ENCODE peak calls at places on chromosomes 4 and X, in seven cellular contexts. M is thoracic aorta, Y is transverse colon, X is tibial nerve, G is psoas muscle, V is IMR-90, H is choroid plexus epithelial cell. F is an unnamed sample.

GRCh38 chr4:39429476-39430310 is 23.0 kb downstream of the KLB start:
- DNase-seq in Y (no peak), M (no peak), G (no peak), V (no peak), H (no peak), X (no peak), F (no peak)

GRCh38 chr4:184792950-184793555 is 32.7 kb downstream of the ACSL1 start:
- DNase-seq in Y (no peak), M (no peak), H (peak), V (peak), X (no peak), G (no peak), F (peak)

GRCh38 chrX:131366387-131366786 is 77.3 kb upstream of the IGSF1 start:
- DNase-seq in V (no peak), M (no peak), X (no peak), H (no peak), G (no peak), Y (no peak), F (no peak)

GRCh38 chrX:108304210-108304609 is 134.0 kb downstream of the COL4A6 start:
- DNase-seq in H (peak), M (no peak), X (no peak), G (no peak), Y (no peak), V (peak), F (peak)

GRCh38 chr4:173013232-173013932 is 155.2 kb upstream of the GALNT7 start:
- DNase-seq in X (peak), M (no peak), V (peak), H (peak), G (no peak), Y (peak), F (peak)

GRCh38 chr4:79292008-79292407 is 33.9 kb downstream of the NAA11 start:
- DNase-seq in X (no peak), M (no peak), V (no peak), H (no peak), G (no peak), Y (no peak), F (no peak)

GRCh38 chrX:54012830-54013500 is 31.3 kb downstream of the PHF8 start:
- DNase-seq in G (no peak), X (no peak), V (no peak), Y (no peak), H (no peak), M (no peak), F (no peak)

GRCh38 chrX:6810796-6811195 is 275.9 kb upstream of the VCX3A start:
- DNase-seq in X (no peak), M (no peak), Y (no peak), V (no peak), H (no peak), G (no peak), F (no peak)

GRCh38 chr4:2791518-2792395 is 1.1 kb upstream of the SH3BP2 start:
- DNase-seq in Y (peak), M (no peak), V (no peak), X (peak), G (peak), H (no peak), F (no peak)

GRCh38 chrX:82219129-82219528 is 1017.2 kb downstream of the SH3BGRL start:
- DNase-seq in M (no peak), V (no peak), Y (no peak), G (no peak), X (no peak), H (no peak), F (no peak)

GRCh38 chrX:41275661-41276609 is 58.0 kb upstream of the DDX3X start:
- DNase-seq in V (peak), G (peak), X (peak), H (peak), Y (peak), M (no peak), F (peak)

GRCh38 chr4:25427871-25428270 is 50.8 kb downstream of the ANAPC4 start:
- DNase-seq in Y (no peak), X (no peak), M (no peak), H (no peak), V (no peak), G (no peak), F (no peak)

GRCh38 chrX:40144576-40144975 is 46.8 kb upstream of the BCOR start:
- DNase-seq in X (no peak), G (no peak), Y (no peak), M (no peak), H (no peak), V (no peak), F (no peak)

GRCh38 chrX:40142417-40142816 is 44.7 kb upstream of the BCOR start:
- DNase-seq in G (no peak), M (no peak), Y (no peak), V (no peak), H (no peak), X (no peak), F (no peak)

GRCh38 chrX:40143987-40144386 is 46.2 kb upstream of the BCOR start:
- DNase-seq in H (no peak), G (no peak), X (no peak), M (no peak), V (no peak), Y (no peak), F (no peak)

GRCh38 chrX:40143001-40143400 is 45.2 kb upstream of the BCOR start:
- DNase-seq in Y (no peak), M (no peak), X (no peak), V (no peak), H (no peak), G (no peak), F (no peak)

DNA sequence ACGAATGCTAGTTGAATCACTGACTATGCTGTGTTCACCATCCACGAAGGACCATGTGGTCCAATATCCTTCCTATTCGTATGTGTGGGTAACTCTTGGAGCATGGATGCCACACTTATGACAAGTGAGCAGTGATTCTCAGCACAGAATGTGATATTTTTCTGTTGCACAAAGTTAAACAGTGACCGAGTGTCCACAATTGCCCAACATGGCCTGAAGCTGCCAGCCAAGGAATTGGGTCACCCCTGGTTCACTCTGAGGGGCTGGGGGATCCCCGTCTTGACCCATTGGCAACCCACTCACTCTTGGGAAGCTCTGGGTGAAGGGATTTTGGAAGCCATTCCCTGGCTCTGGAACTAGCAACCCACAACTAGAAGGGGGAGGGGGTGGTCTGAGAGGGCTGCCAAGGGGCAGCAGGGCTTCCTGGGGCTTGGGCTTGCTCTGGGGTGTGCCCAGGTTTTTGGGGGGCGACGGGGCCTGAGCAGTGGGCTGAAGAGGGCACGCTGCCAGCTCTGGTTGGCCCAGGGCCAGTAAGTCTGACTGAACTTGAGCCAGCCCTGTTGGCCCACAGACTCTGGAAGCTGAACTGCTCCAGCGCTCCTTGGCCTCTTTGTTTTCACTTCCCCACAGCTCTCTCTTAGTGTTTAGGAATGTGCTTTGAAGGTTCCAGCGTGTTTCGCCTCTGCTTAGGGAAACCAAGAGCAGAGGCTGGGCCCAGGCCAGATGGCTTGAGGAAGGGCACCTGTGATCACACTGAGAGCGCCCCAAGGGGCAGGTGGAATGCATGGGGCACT is 43.1 kb upstream of the BCOR start:
- DNase-seq in V (peak), X (no peak), H (no peak), G (peak), Y (no peak), M (no peak), F (peak)
- H3K4me3 ChIP-seq in V (no peak), X (no peak), H (no peak), G (no peak), Y (no peak), M (no peak), F (no peak)

DNA sequence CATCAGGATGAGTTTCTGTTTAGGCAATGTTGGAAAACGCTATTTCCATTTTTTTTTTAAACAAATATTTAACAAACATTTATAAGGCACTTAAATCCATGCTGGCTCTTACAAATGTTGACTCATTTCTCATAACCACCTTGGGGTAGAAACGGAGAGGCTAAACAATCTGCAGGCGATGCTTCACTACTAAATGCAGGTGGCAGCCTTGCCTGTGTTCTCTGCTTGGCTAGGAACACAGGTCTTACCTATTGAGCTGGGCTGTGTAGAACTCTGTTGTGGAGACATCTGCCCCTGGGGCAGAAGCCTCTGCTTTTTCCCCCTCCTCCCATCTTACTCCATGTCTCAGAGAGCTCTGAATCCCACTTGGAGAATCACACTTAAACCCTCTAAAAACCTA is 1.4 kb upstream of the CXCL1 start:
- DNase-seq in H (peak), Y (peak), G (no peak), X (no peak), M (no peak), V (no peak), F (no peak)
- TF ChIP-seq CTCF in H (peak), Y (no peak), G (no peak), X (no peak), M (no peak), V (no peak), F (no peak)

GRCh38 chr4:986949-987688 is at the start of gene IDUA:
- DNase-seq in H (peak), X (peak), M (no peak), G (peak), V (peak), Y (peak), F (peak)

GRCh38 chr4:986428-986948 is 356 bp upstream of the IDUA start:
- DNase-seq in M (no peak), H (peak), X (no peak), G (no peak), Y (no peak), V (no peak), F (no peak)

GRCh38 chr4:988726-989721 is 2.2 kb downstream of the IDUA start:
- DNase-seq in G (no peak), X (no peak), H (no peak), Y (no peak), V (no peak), M (no peak), F (peak)

GRCh38 chr4:989722-990471 is 3.1 kb downstream of the IDUA start:
- DNase-seq in X (no peak), M (no peak), G (no peak), V (no peak), Y (no peak), H (no peak), F (no peak)

DNA sequence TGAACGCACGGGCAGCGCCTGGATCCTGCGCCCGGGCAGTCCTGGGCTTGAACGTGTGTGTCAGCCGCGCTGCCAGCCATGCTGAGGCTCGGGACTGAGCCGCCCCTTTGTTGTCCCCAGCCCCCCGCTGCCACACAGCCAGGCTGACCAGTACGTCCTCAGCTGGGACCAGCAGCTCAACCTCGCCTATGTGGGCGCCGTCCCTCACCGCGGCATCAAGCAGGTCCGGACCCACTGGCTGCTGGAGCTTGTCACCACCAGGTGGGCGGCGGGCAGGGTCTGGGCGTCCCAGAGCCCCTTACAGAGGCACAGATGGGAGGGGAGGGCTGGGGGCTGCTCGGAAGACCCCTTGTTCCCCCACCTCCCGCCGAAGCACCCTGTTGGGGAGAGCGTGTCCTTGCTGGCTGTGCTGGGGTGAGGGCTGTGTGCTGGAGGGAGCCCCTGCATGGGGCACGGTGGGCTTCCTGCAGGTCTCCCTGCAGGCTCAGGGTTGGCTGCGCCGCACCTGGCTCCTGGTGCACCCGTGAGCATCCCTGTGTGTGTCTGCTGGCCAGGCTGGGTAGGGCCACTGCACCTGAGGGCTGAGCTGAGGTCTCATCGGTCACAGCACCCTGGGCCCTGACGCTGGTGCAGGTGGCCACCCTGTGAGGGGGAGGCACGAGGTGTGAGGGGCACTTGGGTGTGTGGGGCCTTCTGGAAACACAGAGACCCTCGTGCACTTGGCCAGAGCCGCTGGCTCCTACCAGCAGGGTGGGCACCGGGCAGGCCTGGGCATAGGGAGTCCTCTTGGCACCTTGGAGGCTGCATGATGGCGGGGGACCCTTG is 1.1 kb downstream of the IDUA start:
- DNase-seq in X (no peak), G (no peak), V (no peak), H (no peak), Y (no peak), M (no peak), F (no peak)
- H3K4me3 ChIP-seq in X (peak), G (peak), V (peak), H (peak), Y (peak), M (peak), F (peak)

GRCh38 chr4:23685481-23685880 is 204.4 kb downstream of the PPARGC1A start:
- DNase-seq in M (no peak), G (no peak), X (no peak), H (no peak), V (no peak), Y (no peak), F (no peak)
- TF ChIP-seq CTCF in M (no peak), G (no peak), X (no peak), H (no peak), V (no peak), Y (no peak), F (no peak)

GRCh38 chr4:76212301-76212700 is 1.3 kb downstream of the SCARB2 start:
- DNase-seq in Y (no peak), V (no peak), H (no peak), X (no peak), M (no peak), G (no peak), F (no peak)
- H3K4me3 ChIP-seq in Y (peak), V (peak), H (peak), X (peak), M (peak), G (peak), F (peak)

GRCh38 chrX:24298191-24298590 is 15.7 kb downstream of the SUPT20HL2 start:
- DNase-seq in H (peak), G (no peak), M (no peak), V (peak), X (no peak), Y (no peak), F (peak)

GRCh38 chrX:24292358-24292757 is 21.5 kb downstream of the SUPT20HL2 start:
- DNase-seq in G (no peak), H (no peak), X (no peak), Y (peak), M (no peak), V (no peak), F (no peak)

GRCh38 chrX:24293412-24293811 is 20.5 kb downstream of the SUPT20HL2 start:
- DNase-seq in Y (no peak), X (no peak), G (no peak), V (no peak), H (no peak), M (no peak), F (no peak)

GRCh38 chrX:24294619-24295018 is 19.2 kb downstream of the SUPT20HL2 start:
- DNase-seq in H (peak), G (no peak), V (no peak), X (no peak), Y (peak), M (no peak), F (peak)
- TF ChIP-seq CTCF in H (peak), G (no peak), V (peak), X (no peak), Y (no peak), M (no peak), F (peak)

DNA sequence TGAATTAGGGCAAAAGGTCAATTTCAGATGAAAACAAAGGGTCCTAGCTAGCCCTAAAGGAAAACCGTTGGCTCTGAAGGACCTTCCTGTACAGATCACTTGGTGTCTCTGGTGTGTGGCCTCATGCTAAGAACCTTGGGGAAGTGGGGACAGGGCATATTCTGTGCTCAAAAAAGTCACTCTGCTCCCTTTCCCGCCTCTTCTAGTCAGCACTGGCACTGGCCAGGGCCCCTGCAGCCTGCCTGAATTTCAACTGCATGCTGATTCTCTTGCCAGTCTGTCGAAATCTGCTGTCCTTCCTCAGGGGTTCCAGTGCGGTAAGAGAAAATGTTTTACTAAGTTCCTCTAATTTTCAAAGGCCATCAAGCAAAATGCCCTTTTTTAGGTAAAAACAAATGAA is 3.4 kb downstream of the CYBB start:
- DNase-seq in V (no peak), H (no peak), M (no peak), X (no peak), Y (no peak), G (no peak), F (no peak)
- H3K4me3 ChIP-seq in V (no peak), H (no peak), M (no peak), X (no peak), Y (no peak), G (no peak), F (no peak)

F was measured in fibroblast of mammary gland.